ENCODE peak calls at places on chromosomes 3 and 15, in six cellular contexts. V, Y, L, F, X and B are unnamed samples.

GRCh38 chr15:92492556-92492955 is 98.9 kb downstream of the ST8SIA2 start:
- DNase-seq in V (no peak), Y (no peak), L (no peak), F (no peak), X (no peak), B (no peak)

GRCh38 chr15:59549339-59549807 is 62.2 kb upstream of the GCNT3 start:
- DNase-seq in V (no peak), Y (no peak), L (peak), F (peak), X (no peak), B (no peak)

GRCh38 chr3:10709110-10709781 is 106.8 kb upstream of the SLC6A11 start:
- DNase-seq in V (no peak), Y (no peak), L (no peak), F (no peak), X (no peak), B (no peak)

GRCh38 chr3:108183178-108183577 is 39.0 kb downstream of the IFT57 start:
- DNase-seq in V (no peak), Y (no peak), L (no peak), F (no peak), X (peak), B (no peak)

GRCh38 chr15:96160269-96160668 is 170.2 kb upstream of the NR2F2 start:
- DNase-seq in V (no peak), Y (no peak), L (no peak), F (no peak), X (peak), B (no peak)

GRCh38 chr15:41892621-41893421 is 1.0 kb downstream of the SPTBN5 start:
- DNase-seq in V (no peak), Y (peak), L (no peak), F (no peak), X (no peak), B (no peak)

GRCh38 chr3:123582315-123582714 is 2.5 kb downstream of the HACD2 start:
- DNase-seq in V (no peak), Y (no peak), L (no peak), F (no peak), X (no peak), B (no peak)

GRCh38 chr3:149877668-149878067 is 64.7 kb downstream of the RNF13 start:
- DNase-seq in V (no peak), Y (no peak), L (no peak), F (no peak), X (no peak), B (no peak)

GRCh38 chr3:11095932-11096265 is 58.4 kb upstream of the HRH1 start:
- DNase-seq in V (no peak), Y (no peak), L (peak), F (peak), X (peak), B (no peak)

GRCh38 chr3:28053759-28054158 is 187.7 kb upstream of the CMC1 start:
- DNase-seq in V (no peak), Y (no peak), L (no peak), F (no peak), X (peak), B (no peak)

GRCh38 chr3:50648297-50648696 is 26.4 kb upstream of the DOCK3 start:
- DNase-seq in V (no peak), Y (peak), L (peak), F (peak), X (peak), B (no peak)

GRCh38 chr3:64266983-64267382 is 41.7 kb upstream of the PRICKLE2 start:
- DNase-seq in V (no peak), Y (no peak), L (no peak), F (no peak), X (no peak), B (no peak)

GRCh38 chr3:14590594-14590993 is 50.5 kb upstream of the GRIP2 start:
- DNase-seq in V (no peak), Y (no peak), L (no peak), F (no peak), X (no peak), B (no peak)

GRCh38 chr3:182717216-182717615 is 76.1 kb upstream of the ATP11B start:
- DNase-seq in V (no peak), Y (no peak), L (no peak), F (peak), X (no peak), B (no peak)

GRCh38 chr3:117630885-117631284 is 921.3 kb downstream of the TUSC7 start:
- DNase-seq in V (no peak), Y (no peak), L (no peak), F (no peak), X (peak), B (no peak)

GRCh38 chr3:159620873-159621272 is 367.8 kb upstream of the IL12A start:
- DNase-seq in V (peak), Y (no peak), L (no peak), F (no peak), X (peak), B (no peak)

GRCh38 chr3:34248352-34248751 is 449.9 kb downstream of the PDCD6IP start:
- DNase-seq in V (no peak), Y (no peak), L (no peak), F (no peak), X (no peak), B (no peak)

GRCh38 chr3:94159062-94159726 is 96.3 kb downstream of the NSUN3 start:
- DNase-seq in V (no peak), Y (no peak), L (no peak), F (peak), X (peak), B (no peak)

GRCh38 chr3:12073106-12073505 is 68.9 kb downstream of the SYN2 start:
- DNase-seq in V (no peak), Y (no peak), L (no peak), F (peak), X (no peak), B (no peak)

GRCh38 chr15:70604671-70605070 is 158.7 kb downstream of the UACA start:
- DNase-seq in V (no peak), Y (no peak), L (peak), F (peak), X (peak), B (no peak)

GRCh38 chr3:134567605-134568004 is 81.7 kb downstream of the CEP63 start:
- DNase-seq in V (no peak), Y (no peak), L (no peak), F (peak), X (peak), B (no peak)

GRCh38 chr15:57557267-57557666 is 34.4 kb upstream of the MYZAP start:
- DNase-seq in V (no peak), Y (no peak), L (no peak), F (no peak), X (no peak), B (no peak)

GRCh38 chr3:55485208-55485791 is 1.8 kb downstream of the WNT5A start:
- DNase-seq in V (peak), Y (peak), L (peak), F (peak), X (peak), B (peak)

GRCh38 chr3:88334187-88334868 is 184.6 kb downstream of the C3orf38 start:
- DNase-seq in V (no peak), Y (no peak), L (no peak), F (no peak), X (no peak), B (no peak)

GRCh38 chr3:106139834-106140233 is 271.0 kb upstream of the CBLB start:
- DNase-seq in V (no peak), Y (no peak), L (no peak), F (no peak), X (no peak), B (no peak)

GRCh38 chr15:92733934-92734521 is 78.5 kb upstream of the FAM174B start:
- DNase-seq in V (no peak), Y (no peak), L (peak), F (peak), X (peak), B (no peak)

GRCh38 chr3:128174645-128175590 is 21.6 kb downstream of the EEFSEC start:
- DNase-seq in V (peak), Y (no peak), L (no peak), F (no peak), X (no peak), B (no peak)

GRCh38 chr3:189270248-189270832 is 98.6 kb downstream of the TPRG1 start:
- DNase-seq in V (peak), Y (no peak), L (peak), F (peak), X (peak), B (no peak)

GRCh38 chr3:172148269-172148668 is 108.9 kb downstream of the FNDC3B start:
- DNase-seq in V (no peak), Y (no peak), L (no peak), F (no peak), X (peak), B (no peak)

DNA sequence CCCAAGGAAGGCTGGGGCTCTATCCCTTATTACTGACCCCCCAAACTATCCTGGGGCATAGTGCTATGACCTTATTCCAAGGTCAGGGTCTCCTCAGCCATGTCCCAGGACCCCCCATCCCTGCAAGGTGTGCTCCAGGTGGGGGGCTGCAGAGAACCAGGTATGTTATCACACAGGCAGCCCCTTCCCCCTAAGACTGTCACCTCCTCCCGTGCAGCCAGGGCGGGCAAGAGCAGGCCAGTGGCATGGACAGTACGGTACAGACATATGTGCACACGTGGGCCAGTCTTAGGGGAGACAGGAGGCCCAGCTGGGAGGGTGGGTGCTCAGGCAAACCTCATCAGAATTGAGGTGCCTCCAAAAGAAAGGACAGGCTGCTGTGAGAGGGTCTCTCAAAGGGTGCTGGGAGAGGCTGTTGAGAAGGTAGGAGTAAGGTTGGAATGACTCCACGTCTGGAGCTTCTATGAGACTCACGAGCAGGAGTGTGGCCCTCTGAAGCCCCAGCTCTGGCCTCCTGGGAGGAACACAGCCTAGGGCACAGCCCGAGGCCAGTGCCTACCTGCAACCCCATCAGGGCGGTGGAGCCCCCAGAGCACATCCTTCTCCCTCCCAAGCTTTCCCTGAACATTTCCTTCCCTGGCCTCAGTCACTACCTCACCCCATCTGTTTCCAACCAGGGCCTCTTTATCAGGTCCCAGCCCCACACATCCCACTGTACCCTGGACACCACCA is 1.7 kb upstream of the COL7A1 start:
- DNase-seq in V (no peak), Y (no peak), L (no peak), F (no peak), X (no peak), B (no peak)
- H3K4ac ChIP-seq in V (peak), Y (no peak), L (no peak), F (no peak), X (peak), B (no peak)

GRCh38 chr3:178507507-178508442 is 28.5 kb upstream of the KCNMB2 start:
- DNase-seq in V (no peak), Y (no peak), L (no peak), F (no peak), X (no peak), B (no peak)
- H2BK120ac ChIP-seq in V (no peak), Y (no peak), L (no peak), F (no peak), X (no peak), B (no peak)

GRCh38 chr3:30510596-30510995 is 95.8 kb upstream of the TGFBR2 start:
- DNase-seq in V (no peak), Y (no peak), L (no peak), F (no peak), X (peak), B (no peak)

GRCh38 chr3:30511524-30512278 is 94.7 kb upstream of the TGFBR2 start:
- DNase-seq in V (peak), Y (no peak), L (no peak), F (peak), X (peak), B (no peak)

GRCh38 chr3:30516238-30516637 is 90.2 kb upstream of the TGFBR2 start:
- DNase-seq in V (no peak), Y (no peak), L (no peak), F (no peak), X (peak), B (no peak)

GRCh38 chr3:30512596-30512995 is 93.8 kb upstream of the TGFBR2 start:
- DNase-seq in V (no peak), Y (no peak), L (no peak), F (no peak), X (peak), B (no peak)

DNA sequence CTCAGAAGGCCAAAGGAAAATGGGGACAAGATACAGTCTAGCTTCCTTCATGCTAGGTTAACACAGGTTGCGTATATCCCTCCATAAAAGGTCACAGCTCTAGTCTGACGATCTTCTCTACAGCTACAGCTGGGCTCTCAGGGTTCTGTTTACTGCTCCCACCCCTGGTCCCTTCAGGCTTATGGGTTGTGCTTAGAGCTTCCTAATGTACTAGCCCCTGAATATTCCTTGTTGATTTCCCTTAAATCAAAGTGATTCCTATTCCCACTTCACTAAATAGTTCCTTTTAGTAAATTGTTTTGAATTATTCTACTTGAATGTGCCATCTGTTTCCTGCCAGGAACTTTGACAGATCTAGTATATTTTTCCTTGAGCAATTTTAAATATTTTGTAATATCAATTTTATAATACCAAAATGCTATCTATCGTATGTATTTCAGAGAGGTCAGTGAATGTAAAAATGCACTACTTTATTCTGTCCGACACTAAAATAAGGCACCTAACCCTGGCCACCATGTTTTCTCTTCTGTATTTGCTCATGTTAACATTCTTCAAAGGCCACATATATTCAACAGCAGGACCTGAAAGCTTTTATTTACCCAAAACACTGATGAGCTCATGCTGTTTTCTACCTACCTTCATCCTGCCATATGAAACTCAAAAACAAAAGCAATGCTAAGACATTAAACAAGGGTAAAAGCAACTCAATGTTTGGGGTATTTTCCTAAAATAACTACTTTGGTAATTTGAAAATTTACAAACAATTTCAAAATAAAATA is 92.8 kb upstream of the TGFBR2 start:
- DNase-seq in V (no peak), Y (no peak), L (no peak), F (no peak), X (no peak), B (no peak)
- H3K4ac ChIP-seq in V (no peak), Y (no peak), L (no peak), F (no peak), X (peak), B (no peak)

DNA sequence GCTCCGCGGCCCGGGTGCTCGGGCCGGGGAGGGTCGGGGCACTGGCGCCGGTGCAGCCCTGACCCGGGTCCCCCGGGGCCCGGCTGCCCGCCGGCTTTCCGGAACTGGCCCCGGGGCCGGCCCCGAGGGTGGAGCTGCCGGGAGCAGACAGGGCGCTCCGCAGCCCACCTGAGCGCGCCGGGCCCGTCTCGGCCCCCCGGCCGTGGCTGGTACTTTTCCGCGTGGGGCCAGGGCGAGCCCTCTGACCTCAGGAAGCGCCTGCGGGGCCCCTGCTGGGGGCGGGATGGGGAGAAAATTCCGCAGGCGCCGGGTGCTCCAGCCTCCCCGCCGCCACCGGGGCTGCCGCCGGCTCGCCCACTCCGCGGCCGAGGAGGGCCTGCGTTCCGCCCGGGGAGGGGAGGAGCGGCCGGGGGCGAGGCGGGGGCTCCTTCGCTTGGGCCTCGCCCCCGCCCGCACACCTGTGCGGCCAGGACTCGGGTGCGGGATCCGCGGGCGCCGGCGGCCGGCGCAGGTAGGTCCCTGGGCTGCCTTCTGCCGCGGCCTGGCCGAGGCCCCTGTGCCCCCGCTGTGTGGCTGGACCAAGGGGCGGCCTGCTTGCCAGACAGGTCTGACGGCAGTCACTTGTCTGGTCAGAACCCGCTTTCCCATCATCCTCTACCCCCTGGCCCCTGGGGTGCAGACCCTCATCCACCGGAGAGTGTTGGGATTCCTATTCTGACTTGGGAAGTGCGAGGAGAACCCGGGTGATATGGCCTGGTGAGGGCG is 3.5 kb downstream of the FURIN start:
- DNase-seq in V (peak), Y (peak), L (peak), F (peak), X (no peak), B (no peak)
- H2BK120ac ChIP-seq in V (peak), Y (no peak), L (no peak), F (peak), X (peak), B (no peak)